ENCODE peak calls at places on chromosomes 11 and 22, in six cellular contexts. I, Q, F, H, Y and A are unnamed samples.

GRCh38 chr11:70418130-70418529 is 19.8 kb downstream of the CTTN start:
- DNase-seq in I (no peak), Q (no peak), F (no peak), H (no peak), Y (no peak), A (no peak)

GRCh38 chr22:39914584-39914983 is 13.7 kb downstream of the GRAP2 start:
- DNase-seq in I (no peak), Q (no peak), F (no peak), H (no peak), Y (no peak), A (no peak)

GRCh38 chr11:11157201-11157600 is 195.8 kb downstream of the CSNK2A3 start:
- DNase-seq in I (no peak), Q (no peak), F (no peak), H (peak; percentile 17), Y (peak; percentile 69), A (peak; percentile 42)

GRCh38 chr11:113167599-113167998 is 146.8 kb upstream of the TTC12 start:
- DNase-seq in I (no peak), Q (peak; percentile 25), F (no peak), H (no peak), Y (no peak), A (no peak)

GRCh38 chr11:78424334-78425270 is 7.0 kb upstream of the GAB2 start:
- DNase-seq in I (no peak), Q (no peak), F (no peak), H (peak; percentile 81), Y (no peak), A (no peak)

GRCh38 chr11:133790995-133791394 is 54.3 kb downstream of the SPATA19 start:
- DNase-seq in I (no peak), Q (no peak), F (no peak), H (no peak), Y (no peak), A (no peak)

GRCh38 chr11:84289381-84289906 is 1003.3 kb upstream of the CCDC90B start:
- DNase-seq in I (no peak), Q (no peak), F (no peak), H (peak; percentile 60), Y (no peak), A (no peak)

GRCh38 chr11:72896431-72896830 is 82.2 kb downstream of the ATG16L2 start:
- DNase-seq in I (no peak), Q (no peak), F (no peak), H (peak; percentile 1), Y (no peak), A (no peak)

GRCh38 chr11:118789501-118790356 is 1.2 kb downstream of the DDX6 start:
- DNase-seq in I (no peak), Q (no peak), F (no peak), H (peak; percentile 26), Y (no peak), A (no peak)

GRCh38 chr22:44638966-44639739 is 62.9 kb upstream of the PRR5 start:
- DNase-seq in I (no peak), Q (no peak), F (no peak), H (peak; percentile 16), Y (no peak), A (no peak)

GRCh38 chr11:114259551-114259983 is 36.6 kb upstream of the NNMT start:
- DNase-seq in I (no peak), Q (no peak), F (no peak), H (no peak), Y (no peak), A (no peak)

GRCh38 chr22:41584881-41585280 is 4.8 kb downstream of the PMM1 start:
- DNase-seq in I (no peak), Q (no peak), F (no peak), H (no peak), Y (no peak), A (no peak)

GRCh38 chr11:79506734-79507344 is 66.0 kb upstream of the TENM4 start:
- DNase-seq in I (no peak), Q (no peak), F (no peak), H (no peak), Y (no peak), A (no peak)

GRCh38 chr11:126477526-126478275 is 122.2 kb downstream of the ST3GAL4 start:
- DNase-seq in I (no peak), Q (no peak), F (no peak), H (no peak), Y (no peak), A (peak; percentile 31)

GRCh38 chr22:29747832-29748231 is 19.0 kb downstream of the ZMAT5 start:
- DNase-seq in I (no peak), Q (no peak), F (no peak), H (no peak), Y (no peak), A (no peak)

GRCh38 chr11:3146612-3147256 is 18.4 kb downstream of the OSBPL5 start:
- DNase-seq in I (no peak), Q (no peak), F (no peak), H (peak; percentile 30), Y (no peak), A (no peak)

GRCh38 chr11:59173080-59173963 is 1.4 kb downstream of the DTX4 start:
- DNase-seq in I (peak; percentile 40), Q (no peak), F (peak; percentile 57), H (peak; percentile 48), Y (peak; percentile 71), A (peak; percentile 72)

GRCh38 chr11:8989411-8989810 is 14.4 kb downstream of the NRIP3 start:
- DNase-seq in I (no peak), Q (no peak), F (no peak), H (peak; percentile 55), Y (no peak), A (no peak)

GRCh38 chr11:90222152-90222458 is 744 bp downstream of the CHORDC1 start:
- DNase-seq in I (no peak), Q (no peak), F (no peak), H (no peak), Y (no peak), A (no peak)

GRCh38 chr11:450809-451451 is 851 bp downstream of the PTDSS2 start:
- DNase-seq in I (peak; percentile 36), Q (peak; percentile 47), F (peak; percentile 42), H (peak; percentile 63), Y (peak; percentile 53), A (peak; percentile 71)
- TF ChIP-seq CTCF in I (peak; percentile 11), Q (no peak), F (peak; percentile 2), H (no peak), Y (peak; percentile 19), A (peak; percentile 20)

GRCh38 chr11:124421043-124421442 is 3.6 kb downstream of the OR8B4 start:
- DNase-seq in I (no peak), Q (no peak), F (no peak), H (no peak), Y (no peak), A (no peak)

GRCh38 chr11:124409906-124410305 is 11.1 kb upstream of the OR8B3 start:
- DNase-seq in I (no peak), Q (no peak), F (no peak), H (no peak), Y (no peak), A (no peak)

GRCh38 chr11:124415356-124415923 is 9.2 kb downstream of the OR8B4 start:
- DNase-seq in I (no peak), Q (no peak), F (no peak), H (peak; percentile 79), Y (no peak), A (no peak)
- TF ChIP-seq CTCF in I (peak; percentile 67), Q (peak; percentile 85), F (no peak), H (peak; percentile 68), Y (peak; percentile 76), A (peak; percentile 74)

GRCh38 chr11:66465371-66466224 is 1.1 kb upstream of the PELI3 start:
- DNase-seq in I (no peak), Q (no peak), F (no peak), H (no peak), Y (no peak), A (no peak)

GRCh38 chr11:66468691-66469090 is 2.0 kb downstream of the PELI3 start:
- DNase-seq in I (no peak), Q (no peak), F (no peak), H (no peak), Y (no peak), A (no peak)

GRCh38 chr11:66466225-66467033 is at the start of gene PELI3:
- DNase-seq in I (peak; percentile 92), Q (peak; percentile 92), F (peak; percentile 96), H (peak; percentile 92), Y (peak; percentile 93), A (peak; percentile 98)

GRCh38 chr11:66467756-66468155 is 1.1 kb downstream of the PELI3 start:
- DNase-seq in I (no peak), Q (no peak), F (no peak), H (no peak), Y (peak; percentile 47), A (peak; percentile 47)

DNA sequence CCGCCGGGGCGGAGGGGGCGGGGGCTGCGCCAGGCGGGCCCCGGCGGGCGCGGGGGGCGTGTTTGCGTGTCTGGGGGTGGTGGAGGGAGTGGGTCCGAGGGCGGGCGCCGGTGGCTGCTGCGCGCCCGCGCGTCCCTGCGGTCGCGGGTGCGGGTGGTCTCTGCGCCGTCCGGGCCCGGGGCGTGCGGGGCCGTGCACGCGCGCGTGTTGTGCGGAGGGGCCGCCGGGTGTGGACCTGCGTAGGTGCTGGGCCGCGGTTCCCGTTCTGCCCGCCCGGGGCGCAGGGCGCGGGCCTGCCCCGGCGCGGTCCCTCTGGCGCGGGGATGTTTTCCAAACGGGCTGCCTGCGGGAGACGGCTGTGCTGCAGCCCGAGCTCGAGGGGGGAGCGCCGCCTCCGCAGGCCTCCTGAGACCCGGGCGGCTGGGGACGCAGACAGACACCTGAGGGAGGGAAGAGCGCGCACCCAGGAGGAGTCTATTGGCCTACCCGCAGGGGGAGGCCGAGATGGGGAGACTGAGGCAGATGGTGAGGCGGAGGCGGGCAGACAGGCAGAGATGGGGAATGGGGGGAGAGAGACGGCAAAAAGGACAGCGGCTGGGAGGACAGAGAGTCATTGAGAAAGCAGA is 442 bp downstream of the PELI3 start:
- DNase-seq in I (peak; percentile 49), Q (no peak), F (peak; percentile 49), H (peak; percentile 38), Y (no peak), A (no peak)
- TF ChIP-seq CTCF in I (peak; percentile 59), Q (peak; percentile 52), F (peak; percentile 64), H (no peak), Y (peak; percentile 44), A (peak; percentile 16)

GRCh38 chr22:38257650-38258246 is 15.1 kb downstream of the TMEM184B start:
- DNase-seq in I (no peak), Q (no peak), F (peak; percentile 61), H (no peak), Y (no peak), A (no peak)
- TF ChIP-seq CTCF in I (peak; percentile 22), Q (no peak), F (no peak), H (no peak), Y (no peak), A (no peak)

GRCh38 chr11:117766576-117766975 is 30.4 kb downstream of the DSCAML1 start:
- DNase-seq in I (no peak), Q (no peak), F (no peak), H (no peak), Y (no peak), A (no peak)
- TF ChIP-seq CTCF in I (no peak), Q (no peak), F (no peak), H (no peak), Y (no peak), A (no peak)

DNA sequence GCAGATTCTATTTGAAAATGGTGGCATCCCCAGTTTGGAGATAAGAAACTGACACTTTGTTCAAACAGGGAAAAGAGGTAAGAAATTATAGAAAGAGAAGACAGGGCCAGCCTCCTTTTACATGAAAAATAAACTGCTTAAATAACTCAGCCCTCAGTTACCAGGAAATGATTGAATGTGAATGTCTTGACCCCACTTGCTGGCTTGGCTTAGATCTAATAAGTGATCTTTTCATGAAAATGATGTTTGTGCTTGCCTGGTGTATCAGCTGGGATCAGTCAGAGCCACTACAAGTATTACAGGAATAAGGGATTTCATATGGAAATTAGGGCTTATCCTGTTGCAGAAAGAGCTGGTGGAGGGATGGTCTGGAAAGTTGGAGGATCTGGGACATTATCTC is 51.9 kb downstream of the COMMD9 start:
- DNase-seq in I (no peak), Q (no peak), F (no peak), H (no peak), Y (no peak), A (no peak)
- TF ChIP-seq CTCF in I (no peak), Q (no peak), F (no peak), H (no peak), Y (no peak), A (no peak)